ENCODE peak calls at places on chromosomes 16 and 17, in seven cellular contexts. U is lower leg skin, N is transverse colon, H is Peyer's patch, C is astrocyte of the spinal cord, Z is AG04450, V is sigmoid colon. X is an unnamed sample.

GRCh38 chr16:67489401-67490083 is 6.2 kb upstream of the AGRP start:
- DNase-seq in N (no peak), Z (no peak), C (no peak), V (no peak), H (no peak), U (no peak), X (no peak)

GRCh38 chr16:16073884-16074781 is 124.7 kb downstream of the ABCC1 start:
- DNase-seq in V (no peak), Z (peak; percentile 81), H (no peak), N (peak; percentile 11), C (peak; percentile 95), U (no peak), X (no peak)

GRCh38 chr16:55835578-55835977 is 2.7 kb upstream of the CES1 start:
- DNase-seq in H (no peak), N (no peak), U (peak; percentile 91), V (peak; percentile 77), Z (no peak), C (no peak), X (no peak)

GRCh38 chr16:10541396-10541795 is 39.0 kb downstream of the EMP2 start:
- DNase-seq in C (no peak), Z (no peak), V (peak; percentile 71), H (no peak), N (no peak), U (no peak), X (no peak)

GRCh38 chr17:61398721-61399130 is 917 bp upstream of the TBX2 start:
- DNase-seq in C (no peak), Z (no peak), U (no peak), H (peak; percentile 55), N (no peak), V (no peak), X (no peak)

GRCh38 chr16:3727806-3728381 is 10.6 kb upstream of the TRAP1 start:
- DNase-seq in C (no peak), N (no peak), Z (no peak), H (peak; percentile 39), V (no peak), U (no peak), X (no peak)

GRCh38 chr16:4138735-4139134 is 22.5 kb upstream of the ADCY9 start:
- DNase-seq in H (no peak), U (no peak), V (no peak), N (no peak), C (no peak), Z (no peak), X (no peak)

GRCh38 chr17:68318103-68318991 is 27.1 kb downstream of the ARSG start:
- DNase-seq in V (no peak), H (no peak), U (no peak), C (peak; percentile 37), Z (no peak), N (no peak), X (peak; percentile 51)

GRCh38 chr17:19579192-19579668 is 45.6 kb downstream of the SLC47A1 start:
- DNase-seq in N (no peak), U (no peak), V (no peak), Z (no peak), H (no peak), C (no peak), X (no peak)

GRCh38 chr16:77834600-77834963 is 46.2 kb downstream of the VAT1L start:
- DNase-seq in Z (peak; percentile 88), C (peak; percentile 69), H (no peak), N (no peak), V (no peak), U (no peak), X (no peak)

GRCh38 chr16:75065149-75065807 is 51.3 kb downstream of the LDHD start:
- DNase-seq in Z (no peak), U (no peak), H (peak; percentile 64), N (peak; percentile 53), C (no peak), V (no peak), X (peak; percentile 50)

GRCh38 chr17:57256708-57257112 is 387 bp downstream of the MSI2 start:
- DNase-seq in Z (no peak), U (no peak), N (peak; percentile 34), V (peak; percentile 75), H (no peak), C (peak; percentile 33), X (peak; percentile 36)

GRCh38 chr17:82235775-82236141 is 6.9 kb downstream of the SLC16A3 start:
- DNase-seq in U (peak; percentile 85), V (peak; percentile 72), Z (no peak), H (no peak), N (peak; percentile 36), C (no peak), X (peak; percentile 66)

GRCh38 chr17:64160378-64160777 is 30.4 kb upstream of the ERN1 start:
- DNase-seq in U (peak; percentile 74), Z (no peak), V (no peak), C (no peak), N (no peak), H (no peak), X (no peak)

GRCh38 chr17:4934173-4934979 is 2.3 kb downstream of the GP1BA start:
- DNase-seq in H (no peak), Z (no peak), C (peak; percentile 55), N (peak; percentile 65), U (no peak), V (no peak), X (peak; percentile 49)

GRCh38 chr17:62049299-62049698 is 15.8 kb downstream of the MED13 start:
- DNase-seq in C (no peak), V (no peak), N (no peak), Z (no peak), H (no peak), U (no peak), X (no peak)

GRCh38 chr17:80795737-80796136 is 195.9 kb upstream of the CHMP6 start:
- DNase-seq in U (peak; percentile 84), V (peak; percentile 70), N (no peak), Z (no peak), H (no peak), C (no peak), X (no peak)

GRCh38 chr17:29042679-29043538 is at the start of gene PIPOX:
- DNase-seq in C (peak; percentile 61), N (peak; percentile 15), V (no peak), Z (no peak), H (no peak), U (no peak), X (peak; percentile 20)
- TF ChIP-seq CTCF in C (peak; percentile 40), N (no peak), V (no peak), Z (no peak), H (peak; percentile 8), U (no peak), X (no peak)

GRCh38 chr17:50953518-50953830 is 87.3 kb upstream of the TOB1 start:
- DNase-seq in C (no peak), U (peak; percentile 75), V (no peak), N (no peak), Z (no peak), H (no peak), X (no peak)

GRCh38 chr17:50955667-50956120 is 89.5 kb upstream of the TOB1 start:
- DNase-seq in C (no peak), U (peak; percentile 82), H (no peak), V (no peak), N (no peak), Z (no peak), X (no peak)

GRCh38 chr17:50955160-50955559 is 89.0 kb upstream of the TOB1 start:
- DNase-seq in C (no peak), U (peak; percentile 82), H (no peak), V (no peak), Z (no peak), N (no peak), X (no peak)

GRCh38 chr17:50953831-50954601 is 87.9 kb upstream of the TOB1 start:
- DNase-seq in Z (peak; percentile 50), H (no peak), N (peak; percentile 43), V (peak; percentile 80), C (peak; percentile 78), U (peak; percentile 93), X (peak; percentile 92)

DNA sequence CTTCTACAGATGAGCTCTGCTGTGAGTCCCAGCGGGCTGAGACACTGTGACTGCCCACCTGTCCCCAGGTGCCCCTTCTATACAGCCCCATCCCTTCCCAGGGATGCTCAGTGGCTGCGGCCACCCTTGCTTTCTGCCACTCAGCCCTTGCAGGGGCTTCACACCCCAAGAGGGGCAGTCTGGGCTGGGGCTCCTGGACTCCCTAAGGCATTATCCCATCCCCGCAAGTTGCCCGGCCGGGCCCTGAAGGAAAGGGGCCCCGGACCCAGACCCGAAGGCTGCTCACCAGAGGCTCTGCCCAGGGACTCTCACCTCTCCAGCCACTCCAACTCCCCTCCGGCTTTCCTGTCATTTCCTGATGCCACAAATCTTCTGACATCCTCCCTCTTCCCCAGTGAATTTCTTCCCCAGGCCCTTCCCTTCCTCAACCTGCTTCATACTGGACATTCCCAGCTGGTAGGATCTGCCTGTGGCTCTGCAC is 88.5 kb upstream of the TOB1 start:
- DNase-seq in Z (no peak), H (no peak), C (no peak), N (no peak), U (peak; percentile 87), V (no peak), X (no peak)
- H3K4me3 ChIP-seq in Z (no peak overlapping the region), H (no peak overlapping the region), C (no peak overlapping the region), N (no peak overlapping the region), U (no peak overlapping the region), V (no peak overlapping the region), X (no peak overlapping the region)

GRCh38 chr16:14530046-14530445 is 100.0 kb downstream of the PARN start:
- DNase-seq in V (no peak), Z (no peak), U (no peak), N (no peak), H (no peak), C (no peak), X (no peak)
- TF ChIP-seq CTCF in V (no peak), Z (no peak), U (no peak), N (no peak), H (no peak), C (no peak), X (no peak)

GRCh38 chr16:27202923-27203428 is 350 bp upstream of the KDM8 start:
- DNase-seq in V (no peak), C (no peak), U (no peak), Z (no peak), N (no peak), H (no peak), X (no peak)
- H3K4me3 ChIP-seq in V (peak overlapping the region; percentile 61), C (peak overlapping the region; percentile 91), U (peak overlapping the region; percentile 26), Z (peak overlapping the region; percentile 93), N (peak overlapping the region; percentile 41), H (peak overlapping the region; percentile 81), X (peak overlapping the region; percentile 91)

DNA sequence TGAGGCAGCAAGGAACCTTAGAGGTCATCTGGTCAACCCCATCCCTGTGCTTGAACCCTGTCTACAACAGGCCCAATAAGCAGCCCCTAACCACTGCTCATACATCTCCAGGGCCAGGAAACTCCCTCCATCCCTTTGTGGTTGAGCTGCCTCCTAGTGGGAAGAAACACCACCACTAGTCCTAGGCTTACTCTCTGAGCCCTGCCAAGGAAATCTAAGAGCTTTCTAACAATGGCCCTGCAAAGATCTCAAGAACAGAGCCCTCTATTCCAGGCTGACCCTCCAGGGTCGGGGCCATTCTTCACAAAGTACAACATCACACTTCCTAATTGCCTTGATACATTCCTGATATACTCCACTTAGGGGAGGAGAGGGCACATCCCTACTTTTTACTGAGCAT is 5.8 kb downstream of the ACLY start:
- DNase-seq in V (no peak), C (peak; percentile 39), Z (no peak), H (no peak), N (no peak), U (no peak), X (no peak)
- TF ChIP-seq CTCF in V (no peak), C (peak; percentile 36), Z (peak; percentile 29), H (no peak), N (no peak), U (no peak), X (no peak)